ENCODE peak calls at places on chromosomes 3 and 15, in four cellular contexts. K is fibroblast of lung; U is dorsolateral prefrontal cortex; B is CD4-positive, alpha-beta memory T cell. R is an unnamed sample.

GRCh38 chr3:29141197-29141911 is 139.5 kb upstream of the RBMS3 start:
- DNase-seq in K (peak), U (no peak), B (no peak), R (no peak)

GRCh38 chr3:72453686-72454085 is 394.6 kb downstream of the SHQ1 start:
- DNase-seq in K (no peak), U (no peak), B (no peak), R (no peak)

GRCh38 chr3:16906679-16907078 is 21.9 kb downstream of the PLCL2 start:
- DNase-seq in K (peak), U (no peak), B (peak), R (no peak)

GRCh38 chr3:3772920-3773319 is 26.3 kb upstream of the LRRN1 start:
- DNase-seq in K (no peak), U (peak), B (no peak), R (no peak)

GRCh38 chr3:188664795-188665194 is 507.0 kb upstream of the TPRG1 start:
- DNase-seq in K (peak), U (no peak), B (no peak), R (no peak)

GRCh38 chr3:72960812-72961518 is 35.6 kb upstream of the PPP4R2 start:
- DNase-seq in K (peak), U (no peak), B (no peak), R (peak)

GRCh38 chr3:139572847-139573672 is 33.5 kb upstream of the RBP1 start:
- DNase-seq in K (no peak), U (no peak), B (no peak), R (no peak)

GRCh38 chr15:69319384-69320375 is 21.0 kb downstream of the PAQR5 start:
- DNase-seq in K (no peak), U (no peak), B (no peak), R (no peak)

GRCh38 chr15:86915811-86916331 is 836.2 kb downstream of the AGBL1 start:
- DNase-seq in K (peak), U (peak), B (no peak), R (peak)

GRCh38 chr3:155889952-155890351 is 19.5 kb downstream of the GMPS start:
- DNase-seq in K (no peak), U (no peak), B (no peak), R (no peak)

GRCh38 chr15:48191574-48192225 is at the start of gene CTXN2:
- DNase-seq in K (peak), U (peak), B (no peak), R (no peak)

GRCh38 chr15:95170587-95171380 is 939.4 kb downstream of the MCTP2 start:
- DNase-seq in K (no peak), U (no peak), B (no peak), R (no peak)

GRCh38 chr15:38215707-38216106 is 36.9 kb upstream of the SPRED1 start:
- DNase-seq in K (no peak), U (no peak), B (no peak), R (peak)

GRCh38 chr3:124261301-124261700 is 269.4 kb upstream of the ROPN1 start:
- DNase-seq in K (peak), U (no peak), B (no peak), R (no peak)
- H3K4me3 ChIP-seq in K (no peak), U (no peak), B (no peak), R (no peak)

GRCh38 chr15:77058468-77058867 is 12.4 kb downstream of the TSPAN3 start:
- DNase-seq in K (no peak), U (no peak), B (no peak), R (no peak)
- H3K27ac ChIP-seq in K (no peak), U (no peak), B (no peak), R (no peak)

GRCh38 chr15:28948036-28948435 is 62.3 kb downstream of the APBA2 start:
- DNase-seq in K (no peak), U (no peak), B (no peak), R (no peak)
- H3K4me3 ChIP-seq in K (no peak), U (no peak), B (peak), R (no peak)

DNA sequence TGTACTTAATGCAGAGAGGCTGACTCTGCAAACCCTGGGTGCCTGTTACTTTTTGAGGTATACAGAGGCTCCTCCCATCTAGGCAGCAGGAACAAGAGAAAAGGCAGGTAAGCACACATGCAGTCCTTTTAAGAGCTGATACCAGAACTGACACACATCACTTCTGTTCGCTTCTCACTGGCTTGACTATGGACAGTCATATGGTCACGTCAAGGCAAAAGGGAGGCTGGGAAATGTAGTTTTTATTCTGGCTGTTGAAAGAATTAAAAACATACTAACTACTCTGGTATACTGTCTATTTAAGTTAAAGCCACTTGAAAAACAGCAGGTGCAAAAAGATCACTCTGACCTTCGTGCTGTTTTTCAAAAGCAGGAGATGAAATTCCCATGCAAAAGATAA is 218.3 kb downstream of the CTNNB1 start:
- DNase-seq in K (no peak), U (no peak), B (no peak), R (no peak)
- H3K27ac ChIP-seq in K (no peak), U (no peak), B (no peak), R (no peak)

GRCh38 chr3:167762296-167762695 is 26.8 kb downstream of the SERPINI1 start:
- DNase-seq in K (no peak), U (no peak), B (no peak), R (no peak)
- H3K4me3 ChIP-seq in K (no peak), U (no peak), B (no peak), R (no peak)

DNA sequence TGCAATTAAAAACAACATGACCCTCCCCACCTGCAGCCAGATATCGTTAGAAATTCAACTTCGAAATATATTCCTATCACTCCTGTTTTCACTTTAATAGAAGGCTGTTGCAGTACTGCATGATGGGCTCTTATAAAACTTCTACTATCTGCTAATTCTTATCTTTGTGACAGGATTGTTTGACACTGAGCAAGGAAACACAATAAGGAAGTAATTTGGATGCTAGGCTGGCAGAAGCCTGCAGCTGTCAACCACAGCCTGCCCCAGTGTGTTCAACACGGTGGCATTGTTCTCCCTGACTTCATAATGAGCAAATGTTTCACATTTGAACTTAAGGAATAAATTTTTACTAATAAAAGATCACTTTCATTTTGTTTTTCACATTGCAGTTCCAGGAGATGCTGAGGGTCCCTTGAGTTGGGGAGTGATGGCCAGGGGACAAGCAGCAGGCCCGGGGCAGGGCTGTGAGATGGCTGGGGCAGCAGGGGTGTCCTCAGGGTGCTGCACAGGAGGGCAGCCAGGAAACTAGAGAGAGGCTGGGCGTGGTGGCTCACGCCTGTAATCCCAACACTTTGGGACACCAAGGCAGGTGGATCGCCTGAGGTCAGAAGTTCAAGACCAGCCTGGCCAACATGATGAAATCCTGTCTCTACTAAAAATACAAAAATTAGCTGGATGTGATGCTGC is 64.8 kb upstream of the SEC61A1 start:
- DNase-seq in K (no peak), U (no peak), B (no peak), R (no peak)
- H3K27ac ChIP-seq in K (no peak), U (no peak), B (no peak), R (no peak)

DNA sequence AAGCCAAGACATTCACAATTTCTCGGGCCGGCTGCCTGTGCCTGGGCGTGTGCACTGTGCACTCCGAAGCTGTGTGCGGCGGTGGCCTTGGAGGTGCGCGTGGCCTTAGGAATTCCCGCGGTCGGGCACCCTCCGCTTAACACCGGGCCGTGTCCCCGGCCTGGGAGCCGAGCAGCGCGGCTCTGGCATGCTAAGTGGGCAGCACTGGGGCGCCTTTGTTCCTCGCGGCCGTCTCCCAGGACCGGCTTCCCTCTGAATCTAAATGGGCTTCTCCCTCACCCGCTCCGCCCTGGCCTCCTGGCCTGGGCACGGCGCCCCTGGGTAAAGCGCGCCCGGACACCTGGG is 498 bp upstream of the ARNT2 start:
- DNase-seq in K (no peak), U (peak), B (no peak), R (no peak)
- H3K4me3 ChIP-seq in K (peak), U (peak), B (no peak), R (peak)

R was measured in brain microvascular endothelial cell.